ENCODE peak calls at places on chromosome 18, in eight cellular contexts. I is transverse colon, Q is NCI-H1092, N is NAMALWA, G is NT2/D1, B is left lung, Z is RPMI7951, V is A549. H is an unnamed sample.
A peak's percentile ranks its signal among the peaks of the same experiment; 100 is the strongest.

GRCh38 chr18:24055878-24056277 is 41.3 kb downstream of the TTC39C start:
- DNase-seq in I (no peak), Q (no peak), N (no peak), G (no peak), B (no peak), Z (no peak), V (no peak), H (no peak)

GRCh38 chr18:3328522-3328921 is 66.6 kb downstream of the MYL12B start:
- DNase-seq in I (no peak), Q (no peak), N (no peak), G (no peak), B (no peak), Z (no peak), V (no peak), H (no peak)

GRCh38 chr18:39441648-39442047 is 1876.0 kb upstream of the CELF4 start:
- DNase-seq in I (no peak), Q (no peak), N (no peak), G (no peak), B (no peak), Z (no peak), V (no peak), H (no peak)

GRCh38 chr18:3159830-3160229 is 59.9 kb downstream of the MYOM1 start:
- DNase-seq in I (no peak), Q (no peak), N (no peak), G (no peak), B (no peak), Z (no peak), V (no peak), H (no peak)

GRCh38 chr18:11741505-11742145 is 52.6 kb downstream of the GNAL start:
- DNase-seq in I (no peak), Q (no peak), N (peak; percentile 62), G (no peak), B (no peak), Z (peak; percentile 7), V (peak; percentile 68), H (peak; percentile 46)

GRCh38 chr18:63586966-63587365 is at the start of gene SERPINB13:
- DNase-seq in I (no peak), Q (no peak), N (no peak), G (no peak), B (no peak), Z (no peak), V (no peak), H (no peak)

GRCh38 chr18:28808373-28808772 is 631.4 kb upstream of the CDH2 start:
- DNase-seq in I (no peak), Q (no peak), N (no peak), G (no peak), B (no peak), Z (no peak), V (no peak), H (no peak)

GRCh38 chr18:33181016-33181415 is 259.5 kb downstream of the CCDC178 start:
- DNase-seq in I (no peak), Q (no peak), N (no peak), G (no peak), B (no peak), Z (no peak), V (no peak), H (no peak)

GRCh38 chr18:70290482-70291294 is 1.8 kb downstream of the SOCS6 start:
- DNase-seq in I (no peak), Q (no peak), N (no peak), G (no peak), B (no peak), Z (no peak), V (no peak), H (no peak)

GRCh38 chr18:27541293-27541692 is 356.2 kb upstream of the CHST9 start:
- DNase-seq in I (no peak), Q (no peak), N (no peak), G (no peak), B (no peak), Z (no peak), V (no peak), H (no peak)

GRCh38 chr18:26443853-26444252 is 104.5 kb downstream of the KCTD1 start:
- DNase-seq in I (no peak), Q (no peak), N (no peak), G (no peak), B (no peak), Z (no peak), V (no peak), H (no peak)

GRCh38 chr18:79914614-79915160 is 36.8 kb downstream of the SLC66A2 start:
- DNase-seq in I (no peak), Q (no peak), N (no peak), G (no peak), B (no peak), Z (no peak), V (no peak), H (no peak)

GRCh38 chr18:33375829-33376228 is 64.7 kb downstream of the CCDC178 start:
- DNase-seq in I (no peak), Q (no peak), N (no peak), G (no peak), B (no peak), Z (no peak), V (no peak), H (no peak)

GRCh38 chr18:75173125-75173432 is 35.9 kb downstream of the PTGR3 start:
- DNase-seq in I (no peak), Q (no peak), N (peak; percentile 69), G (no peak), B (no peak), Z (no peak), V (peak; percentile 8), H (peak; percentile 85)

GRCh38 chr18:79685281-79685680 is 5.7 kb downstream of the CTDP1 start:
- DNase-seq in I (no peak), Q (no peak), N (no peak), G (no peak), B (no peak), Z (no peak), V (no peak), H (no peak)

GRCh38 chr18:7824970-7825369 is 257.9 kb downstream of the PTPRM start:
- DNase-seq in I (no peak), Q (no peak), N (no peak), G (no peak), B (no peak), Z (no peak), V (no peak), H (no peak)

GRCh38 chr18:68555935-68556334 is 159.0 kb downstream of the TMX3 start:
- DNase-seq in I (no peak), Q (no peak), N (no peak), G (no peak), B (no peak), Z (no peak), V (no peak), H (no peak)

GRCh38 chr18:10261315-10262276 is 192.8 kb upstream of the APCDD1 start:
- DNase-seq in I (no peak), Q (no peak), N (no peak), G (no peak), B (no peak), Z (no peak), V (no peak), H (no peak)

GRCh38 chr18:62198259-62198658 is 11.2 kb downstream of the RELCH start:
- DNase-seq in I (no peak), Q (no peak), N (no peak), G (no peak), B (no peak), Z (no peak), V (no peak), H (no peak)

GRCh38 chr18:36758001-36758400 is 70.8 kb downstream of the TPGS2 start:
- DNase-seq in I (no peak), Q (no peak), N (no peak), G (no peak), B (no peak), Z (no peak), V (no peak), H (no peak)

GRCh38 chr18:621181-621580 is 24.4 kb downstream of the CLUL1 start:
- DNase-seq in I (no peak), Q (no peak), N (no peak), G (no peak), B (no peak), Z (peak; percentile 69), V (no peak), H (no peak)

GRCh38 chr18:13286456-13287125 is 68.0 kb downstream of the LDLRAD4 start:
- DNase-seq in I (no peak), Q (no peak), N (no peak), G (no peak), B (no peak), Z (no peak), V (no peak), H (no peak)

GRCh38 chr18:7579176-7579922 is 12.2 kb downstream of the PTPRM start:
- DNase-seq in I (no peak), Q (no peak), N (no peak), G (no peak), B (no peak), Z (no peak), V (no peak), H (no peak)

GRCh38 chr18:46750626-46751025 is 6.2 kb downstream of the ST8SIA5 start:
- DNase-seq in I (no peak), Q (no peak), N (no peak), G (no peak), B (no peak), Z (peak; percentile 51), V (no peak), H (no peak)

GRCh38 chr18:70421471-70421870 is 132.6 kb downstream of the SOCS6 start:
- DNase-seq in I (no peak), Q (no peak), N (no peak), G (no peak), B (no peak), Z (peak; percentile 41), V (no peak), H (no peak)

GRCh38 chr18:74760436-74760835 is 162.8 kb downstream of the ZNF407 start:
- DNase-seq in I (no peak), Q (no peak), N (no peak), G (no peak), B (no peak), Z (no peak), V (no peak), H (no peak)

GRCh38 chr18:60196818-60197217 is 175.8 kb downstream of the MC4R start:
- DNase-seq in I (no peak), Q (no peak), N (no peak), G (no peak), B (no peak), Z (no peak), V (no peak), H (no peak)

GRCh38 chr18:51020536-51020935 is 9.5 kb upstream of the SMAD4 start:
- DNase-seq in I (no peak), Q (no peak), N (no peak), G (no peak), B (no peak), Z (no peak), V (no peak), H (no peak)

GRCh38 chr18:35478520-35479435 is 19.0 kb downstream of the INO80C start:
- DNase-seq in I (peak; percentile 43), Q (peak; percentile 42), N (no peak), G (no peak), B (no peak), Z (peak; percentile 84), V (peak; percentile 82), H (peak; percentile 35)

GRCh38 chr18:62957885-62958472 is 242.6 kb downstream of the PHLPP1 start:
- DNase-seq in I (peak; percentile 44), Q (peak; percentile 42), N (peak; percentile 66), G (no peak), B (no peak), Z (peak; percentile 39), V (no peak), H (no peak)

H was measured in GM10248.